ENCODE peak calls at places on chromosomes 3 and 15, in ten cellular contexts. V, G, X, I, O, Z, J, F, L and T are unnamed samples. For H3K36me3, the result is how much of the 10 kb centered on the place peaks cover.

GRCh38 chr15:31338879-31339557 is 12.4 kb downstream of the KLF13 start:
- DNase-seq in V (peak), G (peak), X (peak), I (peak), O (no peak), Z (peak), J (peak), F (no peak), L (peak), T (no peak)

GRCh38 chr15:74132681-74133070 is 2.3 kb downstream of the ISLR2 start:
- DNase-seq in V (no peak), G (no peak), X (no peak), I (peak), O (no peak), Z (no peak), J (no peak), F (no peak), L (no peak), T (peak)

GRCh38 chr3:11060500-11061251 is 68.1 kb downstream of the SLC6A1 start:
- DNase-seq in V (peak), G (peak), X (peak), I (peak), O (peak), Z (peak), J (peak), F (peak), L (peak), T (peak)

GRCh38 chr15:71997691-71998090 is 120.3 kb downstream of the MYO9A start:
- DNase-seq in V (no peak), G (no peak), X (peak), I (no peak), O (no peak), Z (no peak), J (no peak), F (no peak), L (no peak), T (no peak)

GRCh38 chr3:109351231-109351630 is 13.9 kb upstream of the DPPA4 start:
- DNase-seq in V (no peak), G (no peak), X (no peak), I (no peak), O (no peak), Z (no peak), J (no peak), F (no peak), L (no peak), T (no peak)

GRCh38 chr3:120496278-120496975 is 45.6 kb upstream of the FSTL1 start:
- DNase-seq in V (no peak), G (no peak), X (peak), I (peak), O (no peak), Z (no peak), J (no peak), F (no peak), L (no peak), T (no peak)

GRCh38 chr15:101052681-101053121 is 133.5 kb downstream of the LRRK1 start:
- DNase-seq in V (no peak), G (peak), X (no peak), I (no peak), O (no peak), Z (no peak), J (peak), F (peak), L (peak), T (peak)

GRCh38 chr15:81098884-81099601 is 35.0 kb upstream of the CFAP161 start:
- DNase-seq in V (peak), G (no peak), X (no peak), I (no peak), O (no peak), Z (peak), J (no peak), F (no peak), L (peak), T (no peak)

GRCh38 chr15:63573533-63573932 is 23.7 kb upstream of the FBXL22 start:
- DNase-seq in V (no peak), G (no peak), X (no peak), I (peak), O (no peak), Z (no peak), J (no peak), F (no peak), L (no peak), T (no peak)

GRCh38 chr3:158532099-158532734 is 38.8 kb upstream of the MLF1 start:
- DNase-seq in V (no peak), G (no peak), X (peak), I (peak), O (peak), Z (no peak), J (peak), F (no peak), L (peak), T (peak)

GRCh38 chr15:71638876-71639275 is 171.5 kb upstream of the NR2E3 start:
- DNase-seq in V (no peak), G (no peak), X (no peak), I (no peak), O (no peak), Z (no peak), J (no peak), F (no peak), L (no peak), T (no peak)

GRCh38 chr3:133928136-133928893 is 32.6 kb upstream of the RAB6B start:
- DNase-seq in V (no peak), G (no peak), X (no peak), I (no peak), O (no peak), Z (no peak), J (no peak), F (no peak), L (no peak), T (peak)

GRCh38 chr3:191529992-191530391 is 69.0 kb downstream of the PYDC2 start:
- DNase-seq in V (no peak), G (no peak), X (no peak), I (no peak), O (no peak), Z (no peak), J (no peak), F (no peak), L (no peak), T (no peak)

GRCh38 chr3:102181202-102181920 is 253.5 kb upstream of the ZPLD1 start:
- DNase-seq in V (no peak), G (no peak), X (peak), I (peak), O (no peak), Z (no peak), J (no peak), F (no peak), L (no peak), T (no peak)

GRCh38 chr3:141875374-141875892 is 1.0 kb upstream of the ATP1B3 start:
- DNase-seq in V (peak), G (peak), X (peak), I (peak), O (peak), Z (peak), J (peak), F (peak), L (peak), T (peak)

GRCh38 chr3:112489674-112490479 is 9.4 kb downstream of the BTLA start:
- DNase-seq in V (no peak), G (no peak), X (no peak), I (no peak), O (no peak), Z (no peak), J (no peak), F (no peak), L (no peak), T (no peak)

GRCh38 chr3:177037241-177037640 is 160.0 kb downstream of the TBL1XR1 start:
- DNase-seq in V (no peak), G (no peak), X (peak), I (no peak), O (no peak), Z (no peak), J (no peak), F (no peak), L (no peak), T (no peak)

GRCh38 chr3:177039875-177040274 is 157.4 kb downstream of the TBL1XR1 start:
- DNase-seq in V (no peak), G (no peak), X (no peak), I (no peak), O (no peak), Z (no peak), J (no peak), F (no peak), L (no peak), T (no peak)

GRCh38 chr3:177041021-177041729 is 156.1 kb downstream of the TBL1XR1 start:
- DNase-seq in V (no peak), G (no peak), X (peak), I (peak), O (no peak), Z (peak), J (no peak), F (no peak), L (peak), T (no peak)

GRCh38 chr3:177041730-177042551 is 155.3 kb downstream of the TBL1XR1 start:
- DNase-seq in V (no peak), G (no peak), X (no peak), I (no peak), O (no peak), Z (no peak), J (no peak), F (no peak), L (no peak), T (no peak)
- H3K36me3 ChIP-seq in V (under half), G (under half), X (under half), I (under half), O (under half), Z (under half), J (under half), F (half or more), L (half or more), T (half or more)

GRCh38 chr3:24360946-24361345 is 133.7 kb downstream of the THRB start:
- DNase-seq in V (no peak), G (no peak), X (no peak), I (no peak), O (no peak), Z (no peak), J (no peak), F (no peak), L (no peak), T (no peak)

GRCh38 chr3:24357635-24358034 is 137.0 kb downstream of the THRB start:
- DNase-seq in V (no peak), G (no peak), X (no peak), I (no peak), O (no peak), Z (no peak), J (no peak), F (no peak), L (no peak), T (no peak)

GRCh38 chr3:24361661-24362060 is 133.0 kb downstream of the THRB start:
- DNase-seq in V (no peak), G (no peak), X (no peak), I (peak), O (no peak), Z (no peak), J (no peak), F (no peak), L (no peak), T (no peak)

GRCh38 chr3:24359102-24359501 is 135.5 kb downstream of the THRB start:
- DNase-seq in V (no peak), G (no peak), X (no peak), I (no peak), O (no peak), Z (no peak), J (no peak), F (no peak), L (no peak), T (no peak)

DNA sequence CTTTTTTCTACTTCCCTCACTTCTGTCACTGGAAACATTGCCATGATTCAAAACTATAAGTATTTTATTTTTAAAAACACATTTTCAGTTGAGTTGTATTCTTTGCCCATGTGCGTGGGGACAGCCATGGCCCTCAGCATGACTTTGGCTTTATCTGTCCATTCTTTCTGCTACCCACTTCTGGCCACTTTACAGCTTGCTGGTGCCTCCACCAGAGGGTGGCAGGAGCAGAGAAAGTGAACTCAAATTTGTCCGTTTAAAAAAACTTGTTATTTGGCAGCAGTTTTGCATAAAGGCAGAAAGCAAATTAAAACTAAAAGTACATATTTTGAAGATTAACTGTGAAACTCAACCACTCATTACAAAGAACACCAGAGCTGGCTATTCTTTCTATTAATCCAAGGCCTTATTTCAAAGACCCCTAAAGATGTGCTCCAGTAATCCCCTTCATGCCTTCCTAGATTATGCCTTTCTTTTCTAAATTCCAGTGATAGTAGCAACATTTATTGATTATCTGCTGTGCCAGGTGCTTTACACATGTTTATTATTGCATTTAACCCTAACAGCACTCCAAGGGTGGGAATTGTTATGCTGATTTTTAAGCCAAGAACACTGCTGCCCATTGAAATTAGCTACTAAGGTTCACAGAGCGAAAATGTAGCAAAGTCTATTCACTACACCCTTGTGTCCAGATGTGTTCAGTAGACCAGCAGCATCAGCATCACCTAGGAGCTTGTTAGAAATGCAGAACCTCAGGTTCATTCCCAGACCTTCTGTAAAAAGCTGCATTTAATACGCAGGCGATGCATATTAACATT is 134.8 kb downstream of the THRB start:
- DNase-seq in V (no peak), G (no peak), X (no peak), I (no peak), O (no peak), Z (peak), J (no peak), F (no peak), L (no peak), T (no peak)
- TF ChIP-seq CTCF in V (peak), G (no peak), X (no peak), I (peak), O (peak), Z (peak), J (no peak), F (peak), L (no peak), T (peak)

GRCh38 chr3:72571638-72572114 is 276.6 kb downstream of the SHQ1 start:
- DNase-seq in V (no peak), G (no peak), X (no peak), I (no peak), O (no peak), Z (no peak), J (no peak), F (no peak), L (no peak), T (no peak)
- H3K27ac ChIP-seq in V (no peak), G (no peak), X (no peak), I (no peak), O (no peak), Z (no peak), J (peak), F (no peak), L (no peak), T (no peak)

GRCh38 chr15:60379466-60380274 is 18.1 kb downstream of the ANXA2 start:
- DNase-seq in V (no peak), G (no peak), X (peak), I (peak), O (peak), Z (no peak), J (peak), F (no peak), L (no peak), T (peak)
- H3K36me3 ChIP-seq in V (under half), G (half or more), X (half or more), I (under half), O (half or more), Z (under half), J (under half), F (half or more), L (half or more), T (half or more)

GRCh38 chr3:125418306-125418705 is 43.2 kb upstream of the ZNF148 start:
- DNase-seq in V (no peak), G (no peak), X (no peak), I (no peak), O (no peak), Z (no peak), J (no peak), F (no peak), L (no peak), T (no peak)

GRCh38 chr3:125410922-125411321 is 35.8 kb upstream of the ZNF148 start:
- DNase-seq in V (no peak), G (no peak), X (no peak), I (no peak), O (no peak), Z (no peak), J (no peak), F (no peak), L (no peak), T (no peak)

GRCh38 chr3:125416235-125416634 is 41.1 kb upstream of the ZNF148 start:
- DNase-seq in V (no peak), G (no peak), X (no peak), I (no peak), O (no peak), Z (no peak), J (no peak), F (no peak), L (no peak), T (no peak)

DNA sequence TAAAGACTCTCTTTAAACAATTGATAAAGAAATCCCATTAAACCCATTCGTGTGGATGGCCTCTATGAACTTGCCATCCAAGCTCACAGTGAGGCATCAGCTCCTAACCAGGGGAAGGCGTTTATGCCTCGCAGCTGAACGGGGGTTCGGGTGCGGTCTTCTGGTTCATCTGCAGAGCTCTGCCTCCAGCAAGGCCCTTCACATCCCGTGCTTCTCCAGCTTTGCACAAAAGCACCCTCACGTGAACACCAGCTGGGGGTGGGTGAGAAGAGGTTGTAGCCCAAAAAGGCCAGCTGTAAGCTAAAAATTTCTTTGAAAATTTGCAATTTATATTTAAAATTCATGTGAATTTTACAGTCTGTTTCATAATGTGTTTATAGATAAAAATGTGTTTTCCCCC is 39.5 kb upstream of the ZNF148 start:
- DNase-seq in V (no peak), G (no peak), X (no peak), I (no peak), O (no peak), Z (no peak), J (no peak), F (no peak), L (no peak), T (no peak)
- TF ChIP-seq CTCF in V (no peak), G (no peak), X (no peak), I (no peak), O (no peak), Z (no peak), J (no peak), F (no peak), L (no peak), T (no peak)

GRCh38 chr3:30343861-30344260 is 262.5 kb upstream of the TGFBR2 start:
- DNase-seq in V (no peak), G (no peak), X (no peak), I (no peak), O (no peak), Z (no peak), J (no peak), F (no peak), L (no peak), T (no peak)
- H3K27ac ChIP-seq in V (no peak), G (no peak), X (peak), I (no peak), O (peak), Z (no peak), J (no peak), F (peak), L (no peak), T (no peak)

GRCh38 chr3:126028096-126028495 is 55.8 kb downstream of the SLC41A3 start:
- DNase-seq in V (no peak), G (no peak), X (no peak), I (no peak), O (no peak), Z (no peak), J (no peak), F (peak), L (no peak), T (no peak)

GRCh38 chr3:126025862-126026261 is 56.9 kb downstream of the ROPN1B start:
- DNase-seq in V (no peak), G (peak), X (no peak), I (no peak), O (no peak), Z (no peak), J (no peak), F (no peak), L (no peak), T (no peak)

GRCh38 chr3:126026277-126026751 is 57.3 kb downstream of the ROPN1B start:
- DNase-seq in V (no peak), G (peak), X (no peak), I (no peak), O (no peak), Z (no peak), J (no peak), F (no peak), L (no peak), T (no peak)

GRCh38 chr3:126025116-126025729 is 56.2 kb downstream of the ROPN1B start:
- DNase-seq in V (no peak), G (peak), X (no peak), I (no peak), O (no peak), Z (no peak), J (no peak), F (no peak), L (no peak), T (no peak)

DNA sequence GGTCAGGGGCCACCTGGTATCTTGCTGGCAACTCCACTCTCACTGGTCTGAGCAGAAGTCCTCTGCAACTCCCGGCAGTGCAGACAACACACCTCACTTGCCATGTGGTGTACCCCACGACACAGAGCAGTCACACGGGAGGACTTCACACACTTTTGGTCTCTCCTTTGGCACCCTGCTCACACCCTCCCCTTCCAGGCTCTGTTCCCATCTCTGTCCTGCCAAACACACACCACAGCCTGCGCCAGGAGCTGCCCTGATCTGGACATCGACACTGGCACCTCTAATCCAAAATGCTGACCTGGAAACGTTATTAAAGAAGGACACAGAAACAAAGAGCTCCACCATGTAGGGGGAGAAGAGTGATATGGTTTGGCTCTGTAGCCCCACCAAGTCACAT is 57.2 kb downstream of the SLC41A3 start:
- DNase-seq in V (no peak), G (peak), X (no peak), I (no peak), O (no peak), Z (no peak), J (no peak), F (peak), L (no peak), T (no peak)
- H3K36me3 ChIP-seq in V (under half), G (under half), X (under half), I (under half), O (under half), Z (under half), J (under half), F (under half), L (half or more), T (under half)

GRCh38 chr3:23594066-23594465 is 211.7 kb upstream of the UBE2E1 start:
- DNase-seq in V (no peak), G (no peak), X (peak), I (no peak), O (no peak), Z (no peak), J (no peak), F (no peak), L (no peak), T (no peak)

GRCh38 chr3:23591374-23591773 is 214.4 kb upstream of the UBE2E1 start:
- DNase-seq in V (no peak), G (no peak), X (no peak), I (no peak), O (no peak), Z (no peak), J (no peak), F (no peak), L (no peak), T (no peak)

GRCh38 chr3:23590874-23591273 is 214.9 kb upstream of the UBE2E1 start:
- DNase-seq in V (no peak), G (no peak), X (no peak), I (no peak), O (no peak), Z (no peak), J (no peak), F (no peak), L (no peak), T (no peak)

GRCh38 chr3:23592961-23593931 is 212.5 kb upstream of the UBE2E1 start:
- DNase-seq in V (no peak), G (no peak), X (no peak), I (no peak), O (no peak), Z (no peak), J (no peak), F (no peak), L (no peak), T (no peak)

GRCh38 chr3:23594897-23595670 is 210.7 kb upstream of the UBE2E1 start:
- DNase-seq in V (no peak), G (no peak), X (no peak), I (peak), O (no peak), Z (no peak), J (no peak), F (no peak), L (no peak), T (no peak)
- TF ChIP-seq CTCF in V (no peak), G (no peak), X (no peak), I (peak), O (no peak), Z (no peak), J (no peak), F (no peak), L (no peak), T (no peak)